ENCODE peak calls at places on chromosomes 4 and X, in four cellular contexts. N is ovary, B is uterus, Q is bronchial epithelial cell. E is an unnamed sample.

GRCh38 chr4:108058685-108059440 is 69.2 kb downstream of the HADH start:
- DNase-seq in N (no peak), B (no peak), Q (peak; percentile 74), E (no peak)

GRCh38 chr4:184284336-184284690 is 66.6 kb upstream of the ENPP6 start:
- DNase-seq in N (no peak), B (no peak), Q (no peak), E (no peak)

GRCh38 chr4:101239685-101240084 is 107.6 kb downstream of the PPP3CA start:
- DNase-seq in N (no peak), B (no peak), Q (no peak), E (no peak)

GRCh38 chrX:20952180-20952579 is 422.0 kb upstream of the CNKSR2 start:
- DNase-seq in N (no peak), B (no peak), Q (no peak), E (no peak)

GRCh38 chr4:86934147-86934771 is 552 bp upstream of the AFF1 start:
- DNase-seq in N (no peak), B (no peak), Q (peak; percentile 23), E (no peak)

GRCh38 chr4:172125438-172125837 is 312.2 kb downstream of the GALNTL6 start:
- DNase-seq in N (no peak), B (no peak), Q (no peak), E (no peak)

GRCh38 chr4:93814141-93814540 is 14.4 kb upstream of the ATOH1 start:
- DNase-seq in N (no peak), B (no peak), Q (peak; percentile 49), E (no peak)

GRCh38 chr4:79467246-79467932 is 59.4 kb upstream of the GK2 start:
- DNase-seq in N (no peak), B (no peak), Q (peak; percentile 0), E (no peak)

GRCh38 chrX:9966775-9967408 is at the start of gene CLDN34:
- DNase-seq in N (no peak), B (no peak), Q (no peak), E (no peak)

GRCh38 chrX:153816821-153817220 is 13.5 kb downstream of the PDZD4 start:
- DNase-seq in N (no peak), B (no peak), Q (no peak), E (no peak)

GRCh38 chrX:39678914-39679313 is 418.8 kb downstream of the BCOR start:
- DNase-seq in N (no peak), B (no peak), Q (no peak), E (no peak)

GRCh38 chrX:153474718-153475117 is 4.3 kb upstream of the HAUS7 start:
- DNase-seq in N (peak; percentile 81), B (peak; percentile 79), Q (peak; percentile 25), E (peak; percentile 81)

GRCh38 chr4:28879178-28879577 is 1841.0 kb upstream of the PCDH7 start:
- DNase-seq in N (no peak), B (no peak), Q (peak; percentile 8), E (no peak)

GRCh38 chr4:3673176-3673575 is 93.0 kb upstream of the ADRA2C start:
- DNase-seq in N (no peak), B (no peak), Q (no peak), E (no peak)

GRCh38 chr4:36325499-36325898 is 44.1 kb downstream of the DTHD1 start:
- DNase-seq in N (no peak), B (no peak), Q (peak; percentile 17), E (no peak)

GRCh38 chr4:83757121-83757621 is 221.3 kb downstream of the GPAT3 start:
- DNase-seq in N (no peak), B (no peak), Q (peak; percentile 79), E (no peak)

GRCh38 chr4:15018389-15018788 is 16.1 kb downstream of the CPEB2 start:
- DNase-seq in N (no peak), B (no peak), Q (no peak), E (no peak)

GRCh38 chr4:186599483-186599882 is 44.1 kb upstream of the MTNR1A start:
- DNase-seq in N (no peak), B (no peak), Q (no peak), E (no peak)

GRCh38 chr4:186596850-186597390 is 41.6 kb upstream of the MTNR1A start:
- DNase-seq in N (no peak), B (no peak), Q (no peak), E (no peak)

GRCh38 chr4:186593587-186593973 is 38.2 kb upstream of the MTNR1A start:
- DNase-seq in N (no peak), B (no peak), Q (no peak), E (no peak)

GRCh38 chr4:186598686-186599085 is 43.3 kb upstream of the MTNR1A start:
- DNase-seq in N (no peak), B (no peak), Q (no peak), E (no peak)

DNA sequence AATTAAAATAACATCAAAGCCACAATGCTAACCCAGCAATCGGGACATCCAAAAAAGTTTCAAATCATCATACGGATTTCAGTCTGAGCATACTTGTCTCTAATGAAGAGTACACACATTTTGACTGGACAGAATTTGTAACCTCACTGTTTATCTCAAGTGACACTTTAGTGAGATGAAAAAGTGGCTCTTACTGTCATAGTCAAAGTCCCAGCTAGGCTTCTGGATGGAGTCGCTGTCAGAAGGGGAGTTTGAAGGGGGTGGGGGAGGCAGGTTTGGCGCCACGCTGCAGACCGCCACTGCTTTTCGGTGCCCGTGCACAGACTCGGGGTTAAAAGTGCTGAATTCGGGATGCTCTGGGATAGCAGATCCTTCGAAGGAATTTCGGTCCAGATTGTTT is 41.0 kb upstream of the MTNR1A start:
- DNase-seq in N (no peak), B (no peak), Q (no peak), E (no peak)
- H3K36me3 ChIP-seq in N (no peaks in the 10 kb centered on the region), B (no peaks in the 10 kb centered on the region), Q (peaks cover 28% of the 10 kb centered on the region), E (peaks cover 29% of the 10 kb centered on the region)

GRCh38 chr4:1345905-1346780 is 865 bp upstream of the UVSSA start:
- DNase-seq in N (peak; percentile 72), B (peak; percentile 59), Q (no peak), E (peak; percentile 41)
- TF ChIP-seq CTCF in N (no peak), B (no peak), Q (no peak), E (peak; percentile 6)

GRCh38 chr4:99076292-99076976 is 12.2 kb downstream of the ADH5 start:
- DNase-seq in N (no peak), B (no peak), Q (no peak), E (no peak)
- H3K36me3 ChIP-seq in N (no peaks in the 10 kb centered on the region), B (no peaks in the 10 kb centered on the region), Q (peaks cover 23% of the 10 kb centered on the region), E (peaks cover 100% of the 10 kb centered on the region)

DNA sequence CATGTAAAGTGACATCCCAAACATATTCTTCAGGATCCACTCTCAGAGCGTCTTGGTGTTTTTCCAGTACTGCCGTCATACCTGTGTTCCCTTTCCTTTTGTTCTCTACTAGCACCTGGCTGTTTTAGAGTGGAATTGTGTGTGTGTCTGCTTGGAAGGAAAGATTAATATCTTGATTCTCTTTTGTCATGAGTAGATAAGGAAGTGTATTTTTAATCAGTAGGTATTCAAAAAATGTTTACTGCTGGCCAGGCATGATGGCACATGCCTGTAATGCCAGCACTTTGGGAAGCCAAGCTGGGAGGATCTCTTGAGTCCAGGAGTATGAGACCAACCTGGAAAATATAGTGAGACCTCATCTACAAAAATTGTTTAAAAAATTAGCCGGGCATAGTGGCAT is 198.8 kb downstream of the CBR4 start:
- DNase-seq in N (no peak), B (no peak), Q (peak; percentile 85), E (no peak)
- TF ChIP-seq CTCF in N (no peak), B (no peak), Q (no peak), E (no peak)

GRCh38 chr4:1336079-1336478 is 10.9 kb upstream of the UVSSA start:
- DNase-seq in N (no peak), B (no peak), Q (peak; percentile 40), E (no peak)

GRCh38 chr4:1331591-1332353 is 15.2 kb upstream of the UVSSA start:
- DNase-seq in N (no peak), B (no peak), Q (no peak), E (peak; percentile 12)

GRCh38 chr4:1332686-1333085 is 14.3 kb upstream of the UVSSA start:
- DNase-seq in N (no peak), B (no peak), Q (no peak), E (no peak)

GRCh38 chr4:1333256-1333655 is 13.8 kb upstream of the UVSSA start:
- DNase-seq in N (no peak), B (no peak), Q (no peak), E (no peak)

GRCh38 chr4:1334579-1334895 is 12.5 kb upstream of the UVSSA start:
- DNase-seq in N (no peak), B (no peak), Q (no peak), E (no peak)
- H3K36me3 ChIP-seq in N (no peaks in the 10 kb centered on the region), B (no peaks in the 10 kb centered on the region), Q (peaks cover 55% of the 10 kb centered on the region), E (peaks cover 55% of the 10 kb centered on the region)

DNA sequence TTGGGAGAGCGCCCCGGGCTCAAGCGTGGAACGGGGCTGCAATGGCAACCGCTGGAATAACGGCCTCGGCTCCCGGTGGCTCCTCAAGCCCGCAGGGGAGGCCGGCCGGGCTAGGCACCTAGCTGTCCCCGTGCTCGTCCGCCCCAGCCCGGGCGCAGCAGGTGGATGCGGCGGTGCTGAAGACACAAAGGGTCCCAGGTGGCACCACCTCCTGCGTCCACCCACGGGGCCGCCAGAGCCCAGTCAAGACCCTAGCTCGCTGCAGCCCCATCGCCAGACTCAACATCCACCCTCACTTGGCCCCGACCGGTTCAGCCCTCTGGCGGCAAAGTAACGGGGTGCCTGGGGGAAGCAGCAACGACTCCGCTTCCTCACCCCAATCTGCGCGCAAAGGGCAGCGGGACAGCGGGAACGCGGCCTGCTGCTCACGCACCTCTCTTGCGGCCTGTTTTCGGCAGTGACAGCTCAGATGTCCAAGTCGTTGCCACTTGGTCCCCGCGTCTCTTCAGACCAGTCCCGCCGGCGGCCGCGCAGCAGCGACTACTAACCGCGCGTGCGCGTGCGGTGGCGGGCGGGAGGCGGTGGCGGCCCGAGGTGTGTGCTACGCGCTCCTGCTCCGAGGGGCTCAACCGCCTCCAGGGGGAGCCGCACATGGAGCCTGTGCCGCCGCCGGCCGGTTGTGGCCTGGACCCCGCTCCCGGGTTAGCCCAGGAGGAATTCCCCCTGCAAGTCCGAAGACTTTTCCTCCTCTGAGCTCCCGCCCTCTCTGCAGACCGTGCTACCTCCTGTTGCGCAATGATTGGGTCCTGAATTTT is at the start of gene CLGN:
- DNase-seq in N (peak; percentile 59), B (peak; percentile 64), Q (no peak), E (peak; percentile 77)
- TF ChIP-seq CTCF in N (no peak), B (peak; percentile 27), Q (peak; percentile 42), E (peak; percentile 41)

GRCh38 chrX:130144509-130144908 is 21.1 kb downstream of the AIFM1 start:
- DNase-seq in N (no peak), B (no peak), Q (peak; percentile 47), E (no peak)
- H3K36me3 ChIP-seq in N (no peaks in the 10 kb centered on the region), B (no peaks in the 10 kb centered on the region), Q (peaks cover 3% of the 10 kb centered on the region), E (peaks cover 82% of the 10 kb centered on the region)